ENCODE peak calls at places on chromosomes 12 and 14, in four cellular contexts. Z, B, U and P are unnamed samples.

GRCh38 chr12:57766464-57767311 is at the start of gene CYP27B1:
- DNase-seq in Z (no peak), B (no peak), U (no peak), P (peak)

GRCh38 chr14:75626857-75627256 is 33.8 kb downstream of the ERG28 start:
- DNase-seq in Z (no peak), B (no peak), U (no peak), P (no peak)

GRCh38 chr14:86654558-86655184 is 1124.7 kb downstream of the FLRT2 start:
- DNase-seq in Z (peak), B (peak), U (no peak), P (peak)

GRCh38 chr12:103737881-103738280 is 103.2 kb downstream of the NT5DC3 start:
- DNase-seq in Z (no peak), B (no peak), U (no peak), P (no peak)

GRCh38 chr12:544941-545635 is 85.3 kb downstream of the B4GALNT3 start:
- DNase-seq in Z (no peak), B (no peak), U (no peak), P (peak)

GRCh38 chr12:19489168-19489567 is 49.9 kb downstream of the AEBP2 start:
- DNase-seq in Z (no peak), B (no peak), U (no peak), P (no peak)

GRCh38 chr14:99534863-99535262 is 53.7 kb downstream of the CCNK start:
- DNase-seq in Z (no peak), B (no peak), U (peak), P (peak)

GRCh38 chr12:120466560-120467315 is 2.8 kb downstream of the SRSF9 start:
- DNase-seq in Z (peak), B (peak), U (no peak), P (peak)

GRCh38 chr12:11496157-11496851 is 100.9 kb upstream of the PRB2 start:
- DNase-seq in Z (no peak), B (no peak), U (no peak), P (no peak)

GRCh38 chr12:133256321-133256720 is 20.6 kb upstream of the ANHX start:
- DNase-seq in Z (no peak), B (no peak), U (no peak), P (no peak)

GRCh38 chr12:122080149-122081107 is 1.9 kb downstream of the MLXIP start:
- DNase-seq in Z (no peak), B (peak), U (peak), P (peak)

GRCh38 chr12:31570880-31571279 is 20.1 kb downstream of the DENND5B start:
- DNase-seq in Z (no peak), B (peak), U (no peak), P (no peak)

GRCh38 chr12:42213954-42214426 is 24.1 kb downstream of the YAF2 start:
- DNase-seq in Z (no peak), B (peak), U (peak), P (peak)

GRCh38 chr14:78758333-78758732 is 588.2 kb downstream of the NRXN3 start:
- DNase-seq in Z (peak), B (peak), U (peak), P (peak)

GRCh38 chr14:92726135-92726932 is 22.1 kb downstream of the LGMN start:
- DNase-seq in Z (peak), B (peak), U (peak), P (peak)

GRCh38 chr12:54653025-54653424 is 4.9 kb upstream of the DCD start:
- DNase-seq in Z (no peak), B (no peak), U (no peak), P (no peak)

GRCh38 chr12:126156806-126157574 is 1091.8 kb downstream of the AACS start:
- DNase-seq in Z (no peak), B (no peak), U (no peak), P (no peak)
- H2AFZ ChIP-seq in Z (no peak), B (no peak), U (no peak), P (no peak)

DNA sequence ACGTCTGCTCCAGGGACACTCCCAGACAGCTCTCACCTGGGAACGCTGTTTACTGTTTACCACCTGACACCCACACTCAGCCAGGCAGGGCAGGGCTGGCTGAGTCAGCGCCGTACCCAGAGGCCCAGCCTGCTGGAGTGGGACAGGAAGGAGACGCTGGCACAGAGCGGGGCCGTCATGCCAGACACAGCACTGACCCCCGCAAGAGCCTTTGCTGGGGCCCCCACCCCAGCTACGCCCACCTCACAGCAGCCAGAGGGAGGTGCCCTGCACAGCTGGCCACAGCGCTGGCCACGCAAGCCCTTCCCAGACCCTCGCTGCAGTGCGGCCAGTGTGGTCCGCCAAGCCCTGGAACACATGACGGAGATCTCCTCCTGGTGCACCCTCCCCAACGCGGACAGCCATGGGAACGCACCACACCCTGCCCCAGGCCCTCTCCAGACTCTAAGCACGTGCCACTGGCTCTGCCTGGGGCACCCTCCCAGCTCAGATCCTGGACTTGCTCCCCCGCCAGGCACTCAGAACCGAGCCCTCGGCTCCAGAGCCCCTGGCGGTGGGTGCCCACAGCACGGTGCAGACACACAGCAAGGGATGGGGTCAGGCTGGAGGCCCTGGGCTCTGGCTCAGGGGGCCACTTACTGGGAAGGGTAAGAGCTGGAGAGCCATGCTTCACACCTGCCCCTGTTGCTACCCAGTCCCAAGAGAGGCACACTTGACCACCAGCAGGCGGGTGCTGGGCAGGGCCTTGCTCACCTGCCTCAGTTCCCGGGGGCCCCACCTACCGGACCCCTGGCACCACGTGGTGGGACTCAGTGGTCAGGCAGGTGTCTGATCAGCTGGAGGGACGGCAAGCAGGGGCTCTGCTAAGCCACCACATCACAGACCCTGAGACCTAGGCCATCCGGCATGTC is 5.6 kb downstream of the AHNAK2 start:
- DNase-seq in Z (peak), B (peak), U (peak), P (peak)
- H2AFZ ChIP-seq in Z (no peak), B (peak), U (peak), P (no peak)

GRCh38 chr12:53098354-53098981 is 1.0 kb downstream of the IGFBP6 start:
- DNase-seq in Z (peak), B (peak), U (peak), P (peak)

GRCh38 chr12:53097564-53098353 is at the start of gene IGFBP6:
- DNase-seq in Z (no peak), B (peak), U (peak), P (peak)

GRCh38 chr12:53097207-53097563 is 282 bp upstream of the IGFBP6 start:
- DNase-seq in Z (no peak), B (peak), U (peak), P (peak)

GRCh38 chr12:53096089-53096741 is 1.3 kb upstream of the IGFBP6 start:
- DNase-seq in Z (no peak), B (peak), U (peak), P (peak)

GRCh38 chr12:53096761-53097160 is 706 bp upstream of the IGFBP6 start:
- DNase-seq in Z (no peak), B (peak), U (no peak), P (no peak)
- H2AFZ ChIP-seq in Z (no peak), B (no peak), U (peak), P (no peak)

GRCh38 chr14:72024043-72024407 is 91.8 kb downstream of the RGS6 start:
- DNase-seq in Z (peak), B (no peak), U (peak), P (no peak)
- H2AFZ ChIP-seq in Z (no peak), B (no peak), U (no peak), P (no peak)

DNA sequence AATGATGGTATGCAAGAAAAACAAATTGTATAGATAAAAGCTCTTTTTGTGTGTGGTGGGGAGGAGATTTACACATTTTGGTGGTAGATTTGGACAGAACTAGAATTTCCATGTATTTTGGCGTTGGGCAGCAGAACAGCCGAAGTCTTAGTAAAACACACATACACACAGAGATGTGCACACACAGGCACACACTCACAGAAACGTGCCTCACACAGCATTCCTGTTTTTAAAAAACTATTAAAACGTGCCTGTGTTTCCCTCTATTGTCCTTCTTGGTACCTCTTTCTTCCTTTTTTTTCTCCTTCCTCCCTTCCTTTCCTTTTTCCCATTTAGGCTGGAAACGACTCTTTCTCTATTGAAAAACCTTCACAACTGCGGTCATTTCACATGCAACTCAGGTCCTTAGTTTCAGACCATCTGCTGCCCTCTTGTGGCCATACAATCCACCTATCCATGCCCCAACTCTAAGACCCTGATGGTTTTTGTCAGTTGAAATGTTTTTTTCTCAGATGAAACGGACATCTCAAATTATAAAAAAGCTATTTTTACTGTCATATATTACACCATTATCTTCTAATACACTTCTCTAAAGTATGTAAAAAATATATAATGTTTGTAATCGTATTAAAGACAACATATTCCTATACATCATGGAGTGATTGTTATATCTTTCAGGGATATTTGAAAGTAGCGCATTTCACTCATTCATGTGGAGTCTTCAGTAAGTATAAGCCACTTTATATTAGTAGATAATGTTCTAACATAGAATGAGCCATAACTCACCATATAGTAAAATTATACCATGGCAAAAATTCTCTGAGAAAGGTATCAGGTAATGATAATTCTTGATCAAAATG is 386.7 kb upstream of the NOVA1 start:
- DNase-seq in Z (peak), B (peak), U (peak), P (peak)
- H2AFZ ChIP-seq in Z (no peak), B (no peak), U (peak), P (no peak)

GRCh38 chr12:84079621-84080020 is 833.0 kb downstream of the SLC6A15 start:
- DNase-seq in Z (no peak), B (no peak), U (peak), P (peak)
- H2AFZ ChIP-seq in Z (no peak), B (no peak), U (no peak), P (no peak)

GRCh38 chr14:22432348-22432976 is 156.6 kb downstream of the DAD1 start:
- DNase-seq in Z (peak), B (peak), U (peak), P (peak)
- H2AFZ ChIP-seq in Z (no peak), B (no peak), U (no peak), P (no peak)

DNA sequence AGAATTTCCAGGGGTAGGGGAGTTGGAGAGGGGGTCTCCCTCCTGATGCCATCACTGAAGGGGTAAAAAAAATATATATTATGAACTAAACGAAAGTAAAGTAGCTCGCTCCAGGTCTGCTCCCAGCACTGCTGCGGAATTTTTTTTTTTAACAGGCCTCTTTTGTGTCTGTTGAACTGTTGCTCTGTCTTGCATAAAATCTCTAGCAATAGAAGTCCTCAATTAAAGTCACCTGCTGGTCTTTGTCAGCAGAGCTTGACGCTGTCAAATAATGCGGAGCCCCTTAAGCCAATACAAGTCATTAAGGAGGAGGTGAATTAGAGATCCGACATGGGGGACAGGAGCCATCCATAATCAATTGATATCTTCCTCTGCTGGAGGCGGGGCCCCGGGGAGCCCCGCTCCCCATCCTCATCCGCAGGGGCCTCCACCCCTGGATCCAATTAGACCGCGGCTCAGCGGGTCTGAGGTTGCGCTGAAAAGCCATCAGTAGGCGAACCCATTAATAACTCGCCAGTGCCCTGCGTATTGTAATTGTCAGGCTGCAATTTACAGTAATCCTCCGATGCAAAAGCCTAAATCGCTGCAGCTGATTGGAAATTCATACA is 85.6 kb downstream of the DICER1 start:
- DNase-seq in Z (no peak), B (no peak), U (no peak), P (no peak)
- H2AFZ ChIP-seq in Z (no peak), B (no peak), U (no peak), P (no peak)

GRCh38 chr14:89629383-89629782 is 212.3 kb upstream of the FOXN3 start:
- DNase-seq in Z (no peak), B (no peak), U (no peak), P (no peak)

GRCh38 chr14:89630096-89630829 is 213.2 kb upstream of the FOXN3 start:
- DNase-seq in Z (no peak), B (no peak), U (peak), P (no peak)

GRCh38 chr14:89625988-89626806 is 209.2 kb upstream of the FOXN3 start:
- DNase-seq in Z (no peak), B (no peak), U (no peak), P (no peak)

GRCh38 chr14:89625208-89625987 is 208.4 kb upstream of the FOXN3 start:
- DNase-seq in Z (no peak), B (no peak), U (peak), P (peak)

DNA sequence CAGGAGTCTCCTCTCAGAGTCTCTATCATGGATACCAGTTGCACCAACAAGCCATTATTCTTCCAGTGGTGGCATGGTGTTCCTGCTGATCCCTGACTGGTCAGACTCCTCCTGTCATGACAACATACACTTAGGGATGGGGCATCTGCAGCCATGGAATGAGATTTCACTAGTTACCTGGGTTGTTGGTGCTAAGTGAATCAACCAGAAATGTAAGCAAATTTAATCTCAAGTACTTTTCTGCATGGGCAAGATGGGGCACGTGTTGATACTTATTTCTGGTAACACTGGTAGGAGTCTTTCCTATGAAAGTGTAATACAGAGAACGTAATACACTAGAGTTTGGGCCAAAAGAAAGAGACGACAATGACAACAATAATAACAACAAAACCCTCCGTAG is 211.5 kb upstream of the FOXN3 start:
- DNase-seq in Z (no peak), B (no peak), U (no peak), P (no peak)
- H2AFZ ChIP-seq in Z (no peak), B (no peak), U (no peak), P (no peak)

GRCh38 chr12:94832780-94833760 is 170.4 kb downstream of the NDUFA12 start:
- DNase-seq in Z (no peak), B (peak), U (peak), P (peak)
- H2AFZ ChIP-seq in Z (no peak), B (peak), U (peak), P (no peak)